ENCODE peak calls at places on chromosomes 2 and 18, in four cellular contexts. G is spleen, M is K562, A is stomach. D is an unnamed sample.

GRCh38 chr2:53188846-53189245 is 578.8 kb upstream of the CHAC2 start:
- DNase-seq in A (no peak), G (no peak), M (no peak), D (no peak)

GRCh38 chr2:134458454-134458853 is 204.6 kb downstream of the MGAT5 start:
- DNase-seq in G (no peak), A (no peak), M (no peak), D (no peak)

GRCh38 chr2:182592691-182593393 is 123.2 kb upstream of the DNAJC10 start:
- DNase-seq in M (no peak), G (no peak), A (no peak), D (no peak)

GRCh38 chr2:234137400-234138014 is 87.0 kb downstream of the SPP2 start:
- DNase-seq in M (no peak), G (no peak), A (no peak), D (peak)

GRCh38 chr2:49978341-49978740 is 824.0 kb upstream of the FSHR start:
- DNase-seq in G (no peak), M (no peak), A (no peak), D (no peak)

GRCh38 chr2:62440281-62440946 is 65.6 kb downstream of the TMEM17 start:
- DNase-seq in G (no peak), M (no peak), A (no peak), D (no peak)

GRCh38 chr2:164960159-164960558 is 4.8 kb upstream of the SLC38A11 start:
- DNase-seq in A (no peak), G (no peak), M (no peak), D (no peak)

GRCh38 chr2:199484927-199485326 is 27.2 kb upstream of the SATB2 start:
- DNase-seq in G (no peak), M (no peak), A (no peak), D (no peak)

GRCh38 chr2:18861951-18862350 is 272.6 kb upstream of the NT5C1B start:
- DNase-seq in A (no peak), M (no peak), G (no peak), D (no peak)

GRCh38 chr18:77099501-77100370 is 32.8 kb downstream of the MBP start:
- DNase-seq in A (no peak), G (no peak), M (no peak), D (no peak)

GRCh38 chr2:120347387-120348010 is 1.6 kb downstream of the INHBB start:
- DNase-seq in M (no peak), G (no peak), A (no peak), D (peak)

DNA sequence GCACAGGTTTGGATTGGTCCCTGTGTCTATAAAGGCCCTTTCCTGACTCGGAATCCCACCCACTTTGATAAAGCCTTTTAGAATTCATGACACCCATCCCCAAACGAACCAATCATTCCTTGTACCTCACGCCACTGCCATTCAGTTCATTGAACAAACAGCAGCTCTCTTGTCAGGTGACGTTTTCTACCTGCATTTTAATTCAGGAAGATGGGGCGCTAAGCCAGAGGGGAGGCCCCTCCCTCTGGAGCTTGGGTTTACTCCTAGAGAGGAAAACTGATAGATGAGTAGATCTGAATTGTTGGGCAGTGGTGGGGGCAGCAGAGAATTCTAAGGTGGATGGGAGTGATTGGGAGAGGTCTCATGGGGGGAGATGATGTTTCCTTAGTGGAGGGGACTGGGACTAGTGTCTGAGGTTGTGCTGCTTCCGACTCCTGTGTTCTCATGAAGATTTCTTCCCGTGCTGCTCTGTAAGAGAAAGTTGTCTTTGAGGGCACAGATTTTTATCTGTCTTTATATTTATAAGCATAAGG is 9.6 kb downstream of the RRM2 start:
- DNase-seq in M (peak), G (peak), A (no peak), D (no peak)
- TF ChIP-seq POLR2AphosphoS5 in M (peak), G (no peak), A (no peak), D (no peak)

GRCh38 chr2:176156959-176157498 is at the start of gene HOXD3:
- DNase-seq in G (no peak), A (no peak), M (no peak), D (no peak)
- H3K4me3 ChIP-seq in G (peak), A (peak), M (no peak), D (no peak)

DNA sequence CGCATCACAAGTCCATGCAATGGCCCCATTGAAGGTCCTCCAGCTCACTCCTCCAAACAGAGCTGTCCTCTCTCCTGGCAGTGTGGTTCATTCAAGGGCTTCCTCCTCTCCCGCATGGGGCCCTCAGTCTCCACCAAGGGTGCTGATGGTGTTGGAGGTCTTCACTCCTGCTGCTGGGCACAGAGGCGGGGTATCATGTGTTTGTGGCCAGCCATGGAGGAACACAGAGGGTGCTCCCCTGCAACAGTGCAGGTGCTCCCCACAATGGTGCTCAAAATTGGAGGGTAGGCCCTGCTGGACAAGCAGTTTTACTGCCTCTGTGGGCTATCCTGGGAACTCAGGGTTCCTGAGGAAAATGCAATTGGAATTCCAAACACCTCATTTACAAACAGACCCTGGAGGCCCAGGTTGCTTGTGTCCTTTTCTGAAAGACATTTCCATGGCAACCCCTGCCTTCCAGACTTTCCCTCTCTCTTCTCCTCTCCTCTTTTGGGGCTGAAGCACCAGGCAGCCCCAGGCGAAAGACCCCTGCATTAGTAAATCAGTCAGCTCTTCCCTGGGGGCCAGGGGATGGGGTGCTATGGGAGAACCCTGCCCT is 256.0 kb downstream of the HAUS1 start:
- DNase-seq in G (no peak), A (no peak), M (no peak), D (no peak)
- TF ChIP-seq POLR2A in G (no peak), A (no peak), M (no peak), D (no peak)

DNA sequence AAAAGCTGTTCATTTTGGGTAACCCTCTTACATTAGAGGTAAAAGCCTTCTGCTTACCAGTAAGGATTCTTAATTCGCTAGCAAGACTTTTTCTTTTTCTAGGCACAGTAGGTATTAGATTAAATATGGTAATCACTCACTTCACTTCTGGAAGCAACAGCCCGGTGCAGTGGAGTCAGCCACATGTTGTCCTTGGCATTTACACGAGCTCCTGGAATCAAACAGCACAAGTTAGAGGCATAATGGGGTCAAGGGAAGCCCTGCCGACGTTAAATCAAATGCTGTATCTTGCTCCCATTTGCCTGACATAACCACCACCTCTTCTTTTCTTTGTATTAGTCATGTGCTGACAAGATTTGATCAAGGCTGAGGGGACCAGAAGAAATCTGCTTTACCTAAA is 174.1 kb downstream of the ANKRD44 start:
- DNase-seq in M (no peak), G (no peak), A (no peak), D (no peak)
- TF ChIP-seq POLR2AphosphoS5 in M (no peak), G (no peak), A (no peak), D (no peak)

DNA sequence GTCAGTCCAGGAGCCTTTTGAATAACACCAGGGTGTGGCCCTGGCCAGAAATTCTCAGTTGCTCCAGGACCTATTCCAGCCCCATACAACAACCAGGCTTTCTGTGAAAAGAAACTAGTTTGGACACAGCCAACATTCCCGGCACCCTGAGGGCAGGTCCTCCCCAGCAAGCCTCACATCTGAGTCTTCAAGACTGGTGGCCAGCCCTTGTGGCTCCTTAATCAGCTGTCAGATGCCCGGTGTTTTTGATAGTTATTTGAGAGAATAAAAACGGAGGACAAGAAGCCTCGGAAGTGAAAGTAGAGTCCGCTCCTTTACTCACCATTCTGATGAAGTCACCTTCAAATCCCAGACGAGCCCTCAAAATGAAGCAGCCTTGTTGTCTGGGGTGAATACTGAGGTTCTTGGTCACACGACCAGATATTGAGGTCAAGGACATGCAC is 31.0 kb upstream of the GMCL1 start:
- DNase-seq in M (no peak), G (no peak), A (peak), D (peak)
- H3K4me3 ChIP-seq in M (peak), G (no peak), A (peak), D (peak)

GRCh38 chr2:150222317-150222716 is 265.1 kb downstream of the RND3 start:
- DNase-seq in G (no peak), M (no peak), A (no peak), D (no peak)
- TF ChIP-seq POLR2A in G (no peak), M (no peak), A (no peak), D (no peak)